ENCODE peak calls at places on chromosomes 7 and 10, in five cellular contexts. F is NCI-H460, V is NCI-H1436, L is NCI-H345, I is 8988T. S is an unnamed sample.

GRCh38 chr7:154912921-154913644 is 89.8 kb downstream of the PAXIP1 start:
- DNase-seq in F (no peak), I (no peak), V (no peak), L (no peak), S (no peak)

GRCh38 chr7:3259711-3260424 is 41.2 kb upstream of the SDK1 start:
- DNase-seq in I (no peak), L (no peak), V (no peak), F (no peak), S (no peak)

GRCh38 chr10:98470850-98471249 is 24.1 kb upstream of the HPS1 start:
- DNase-seq in F (no peak), V (no peak), I (no peak), L (no peak), S (no peak)

GRCh38 chr10:88288621-88289059 is 294.5 kb downstream of the RNLS start:
- DNase-seq in L (no peak), I (no peak), V (peak), F (no peak), S (no peak)

GRCh38 chr7:102193806-102194205 is 92.9 kb upstream of the SH2B2 start:
- DNase-seq in L (no peak), F (no peak), I (no peak), V (no peak), S (no peak)

GRCh38 chr7:1883031-1883761 is 213.1 kb downstream of the ELFN1 start:
- DNase-seq in V (no peak), F (peak), I (peak), L (no peak), S (no peak)

GRCh38 chr10:86186633-86187032 is 180.0 kb downstream of the GRID1 start:
- DNase-seq in V (no peak), F (no peak), L (no peak), I (no peak), S (no peak)

GRCh38 chr10:59868974-59869940 is 37.1 kb downstream of the CCDC6 start:
- DNase-seq in I (no peak), F (no peak), L (no peak), V (no peak), S (no peak)

GRCh38 chr7:143323650-143324049 is 7.7 kb downstream of the CLCN1 start:
- DNase-seq in L (no peak), V (no peak), I (no peak), F (no peak), S (no peak)

GRCh38 chr10:117460846-117461765 is 81.4 kb upstream of the EMX2 start:
- DNase-seq in F (peak), I (no peak), V (no peak), L (no peak), S (no peak)

GRCh38 chr7:134806197-134806596 is 26.8 kb downstream of the CALD1 start:
- DNase-seq in F (no peak), I (no peak), L (no peak), V (no peak), S (no peak)

GRCh38 chr10:35011771-35012191 is 78.4 kb downstream of the CUL2 start:
- DNase-seq in F (no peak), V (no peak), I (no peak), L (no peak), S (peak)

GRCh38 chr10:69908071-69908470 is 106.4 kb downstream of the COL13A1 start:
- DNase-seq in V (no peak), I (no peak), F (no peak), L (no peak), S (no peak)

GRCh38 chr7:153616808-153617207 is 435.4 kb upstream of the DPP6 start:
- DNase-seq in L (no peak), I (no peak), V (no peak), F (no peak), S (no peak)

GRCh38 chr7:46696741-46697140 is 775.7 kb upstream of the IGFBP3 start:
- DNase-seq in L (no peak), V (no peak), F (no peak), I (no peak), S (peak)

GRCh38 chr10:73772280-73773151 is 9.3 kb upstream of the CHCHD1 start:
- DNase-seq in V (no peak), I (peak), F (peak), L (peak), S (peak)

GRCh38 chr10:25048463-25048862 is 32.1 kb downstream of the THNSL1 start:
- DNase-seq in I (no peak), V (no peak), F (no peak), L (no peak), S (no peak)

GRCh38 chr10:124886195-124886594 is 55.7 kb upstream of the ZRANB1 start:
- DNase-seq in V (no peak), F (no peak), L (no peak), I (no peak), S (no peak)

GRCh38 chr7:10889266-10889898 is 84.3 kb upstream of the PHF14 start:
- DNase-seq in I (peak), L (peak), V (peak), F (peak), S (peak)

GRCh38 chr7:75888464-75889222 is 9.8 kb downstream of the RHBDD2 start:
- DNase-seq in V (no peak), F (no peak), I (no peak), L (no peak), S (no peak)

GRCh38 chr7:140484951-140485350 is 5.6 kb upstream of the MKRN1 start:
- DNase-seq in I (no peak), V (no peak), F (no peak), L (no peak), S (peak)

GRCh38 chr7:135763261-135763660 is 14.6 kb upstream of the FAM180A start:
- DNase-seq in L (no peak), V (no peak), I (no peak), F (no peak), S (no peak)

GRCh38 chr10:18886102-18886501 is 162.5 kb upstream of the MALRD1 start:
- DNase-seq in F (no peak), I (no peak), L (no peak), V (no peak), S (no peak)

GRCh38 chr10:20956843-20957242 is 59.7 kb upstream of the NEBL start:
- DNase-seq in F (no peak), I (no peak), L (no peak), V (peak), S (no peak)

GRCh38 chr7:56175086-56175760 is 59.0 kb upstream of the NUPR2 start:
- DNase-seq in I (no peak), F (no peak), V (no peak), L (no peak), S (no peak)

GRCh38 chr10:103578782-103579382 is 85.4 kb downstream of the NEURL1 start:
- DNase-seq in F (no peak), L (no peak), V (no peak), I (no peak), S (no peak)

GRCh38 chr10:106705576-106706526 is 458.7 kb downstream of the SORCS1 start:
- DNase-seq in I (no peak), V (peak), L (peak), F (peak), S (peak)

GRCh38 chr10:10786334-10787090 is 231.2 kb upstream of the CELF2 start:
- DNase-seq in I (no peak), F (no peak), V (no peak), L (no peak), S (no peak)

GRCh38 chr7:47326220-47326619 is 255.7 kb downstream of the TNS3 start:
- DNase-seq in F (no peak), I (no peak), V (no peak), L (no peak), S (no peak)

S was measured in SK-MEL-5.